ENCODE peak calls at places on chromosomes 1 and 21, in five cellular contexts. One of them, this sample, is unnamed.

GRCh38 chr1:24091971-24092482 is 19.9 kb downstream of the MYOM3 start:
- DNase-seq in RWPE1: no peak
- DNase-seq in H9: no peak
- DNase-seq in endothelial cell: no peak
- DNase-seq in pancreas: no peak
- DNase-seq in this sample: no peak

GRCh38 chr1:205301220-205301821 is 20.2 kb downstream of the NUAK2 start:
- DNase-seq in endothelial cell: peak
- DNase-seq in RWPE1: peak
- DNase-seq in H9: peak
- DNase-seq in pancreas: peak
- DNase-seq in this sample: peak

GRCh38 chr1:6819641-6820040 is 34.4 kb downstream of the CAMTA1 start:
- DNase-seq in pancreas: no peak
- DNase-seq in H9: no peak
- DNase-seq in endothelial cell: no peak
- DNase-seq in RWPE1: no peak
- DNase-seq in this sample: no peak

GRCh38 chr1:160117709-160118183 is 2.2 kb downstream of the ATP1A2 start:
- DNase-seq in H9: no peak
- DNase-seq in pancreas: no peak
- DNase-seq in RWPE1: no peak
- DNase-seq in endothelial cell: no peak
- DNase-seq in this sample: no peak

GRCh38 chr1:15508700-15509487 is 15.1 kb downstream of the CASP9 start:
- DNase-seq in H9: peak
- DNase-seq in endothelial cell: no peak
- DNase-seq in RWPE1: no peak
- DNase-seq in pancreas: no peak
- DNase-seq in this sample: no peak

GRCh38 chr1:66893712-66894111 is 30.9 kb downstream of the DNAI4 start:
- DNase-seq in RWPE1: no peak
- DNase-seq in endothelial cell: no peak
- DNase-seq in H9: no peak
- DNase-seq in pancreas: no peak
- DNase-seq in this sample: no peak

GRCh38 chr1:26119892-26120608 is 8.4 kb downstream of the PDIK1L start:
- DNase-seq in RWPE1: no peak
- DNase-seq in pancreas: no peak
- DNase-seq in endothelial cell: no peak
- DNase-seq in H9: no peak
- DNase-seq in this sample: no peak

GRCh38 chr1:71908871-71909390 is 373.4 kb downstream of the NEGR1 start:
- DNase-seq in endothelial cell: no peak
- DNase-seq in pancreas: no peak
- DNase-seq in RWPE1: no peak
- DNase-seq in H9: no peak
- DNase-seq in this sample: no peak

GRCh38 chr1:28648493-28649238 is at the start of gene RNU11:
- DNase-seq in RWPE1: peak
- DNase-seq in endothelial cell: peak
- DNase-seq in H9: peak
- DNase-seq in pancreas: peak
- DNase-seq in this sample: peak

GRCh38 chr1:246503341-246503740 is 3.7 kb downstream of the SMYD3 start:
- DNase-seq in endothelial cell: no peak
- DNase-seq in H9: no peak
- DNase-seq in RWPE1: peak
- DNase-seq in pancreas: no peak
- DNase-seq in this sample: no peak

GRCh38 chr1:217354900-217355299 is 276.0 kb downstream of the GPATCH2 start:
- DNase-seq in pancreas: no peak
- DNase-seq in RWPE1: no peak
- DNase-seq in H9: no peak
- DNase-seq in endothelial cell: no peak
- DNase-seq in this sample: no peak

GRCh38 chr21:44911384-44912157 is 9.1 kb downstream of the ITGB2 start:
- DNase-seq in RWPE1: no peak
- DNase-seq in pancreas: peak
- DNase-seq in endothelial cell: no peak
- DNase-seq in H9: no peak
- DNase-seq in this sample: no peak

GRCh38 chr1:86860020-86860419 is 53.9 kb downstream of the SELENOF start:
- DNase-seq in RWPE1: no peak
- DNase-seq in endothelial cell: no peak
- DNase-seq in H9: no peak
- DNase-seq in pancreas: no peak
- DNase-seq in this sample: no peak

GRCh38 chr1:86861424-86861823 is 52.5 kb downstream of the SELENOF start:
- DNase-seq in RWPE1: no peak
- DNase-seq in endothelial cell: no peak
- DNase-seq in pancreas: no peak
- DNase-seq in H9: no peak
- DNase-seq in this sample: no peak

GRCh38 chr1:86858524-86859261 is 55.2 kb downstream of the SELENOF start:
- DNase-seq in RWPE1: no peak
- DNase-seq in pancreas: no peak
- DNase-seq in endothelial cell: no peak
- DNase-seq in H9: no peak
- DNase-seq in this sample: no peak

GRCh38 chr1:86856196-86856595 is 57.7 kb downstream of the SELENOF start:
- DNase-seq in H9: no peak
- DNase-seq in RWPE1: no peak
- DNase-seq in endothelial cell: no peak
- DNase-seq in pancreas: no peak
- DNase-seq in this sample: no peak

DNA sequence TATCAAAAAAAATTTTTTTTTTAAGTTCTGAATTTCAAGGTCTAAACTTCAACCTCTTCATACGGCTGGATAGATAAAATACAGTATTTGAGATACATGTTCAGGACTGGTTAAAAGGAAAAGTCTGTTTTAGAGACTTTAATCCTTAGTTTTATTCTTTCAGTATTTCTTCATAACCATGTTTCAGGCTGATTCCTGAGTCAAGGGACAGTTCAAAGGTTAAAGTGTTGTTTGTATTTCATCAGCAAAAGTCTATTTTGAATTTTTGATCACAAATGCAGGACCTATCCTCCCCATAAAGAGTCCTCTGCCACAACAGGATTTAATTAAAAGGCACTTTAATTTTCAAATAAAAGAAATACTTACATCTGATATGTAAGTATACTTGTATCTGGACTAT is 53.5 kb downstream of the SELENOF start:
- DNase-seq in endothelial cell: no peak
- DNase-seq in H9: no peak
- DNase-seq in RWPE1: no peak
- DNase-seq in pancreas: no peak
- DNase-seq in this sample: no peak
- TF ChIP-seq CTCF in endothelial cell: no peak
- TF ChIP-seq CTCF in H9: no peak
- TF ChIP-seq CTCF in RWPE1: no peak
- TF ChIP-seq CTCF in pancreas: no peak
- TF ChIP-seq CTCF in this sample: no peak

GRCh38 chr1:27367160-27367650 is 444 bp upstream of the MAP3K6 start:
- DNase-seq in pancreas: no peak
- DNase-seq in H9: no peak
- DNase-seq in RWPE1: no peak
- DNase-seq in endothelial cell: no peak
- DNase-seq in this sample: no peak

GRCh38 chr1:27364696-27365371 is 1.9 kb downstream of the MAP3K6 start:
- DNase-seq in pancreas: no peak
- DNase-seq in RWPE1: no peak
- DNase-seq in H9: no peak
- DNase-seq in endothelial cell: no peak
- DNase-seq in this sample: peak

GRCh38 chr1:27366113-27366410 is 699 bp downstream of the MAP3K6 start:
- DNase-seq in pancreas: peak
- DNase-seq in H9: peak
- DNase-seq in RWPE1: peak
- DNase-seq in endothelial cell: peak
- DNase-seq in this sample: peak

GRCh38 chr1:27365372-27366112 is 1.2 kb downstream of the MAP3K6 start:
- DNase-seq in RWPE1: peak
- DNase-seq in endothelial cell: peak
- DNase-seq in pancreas: peak
- DNase-seq in H9: peak
- DNase-seq in this sample: peak

DNA sequence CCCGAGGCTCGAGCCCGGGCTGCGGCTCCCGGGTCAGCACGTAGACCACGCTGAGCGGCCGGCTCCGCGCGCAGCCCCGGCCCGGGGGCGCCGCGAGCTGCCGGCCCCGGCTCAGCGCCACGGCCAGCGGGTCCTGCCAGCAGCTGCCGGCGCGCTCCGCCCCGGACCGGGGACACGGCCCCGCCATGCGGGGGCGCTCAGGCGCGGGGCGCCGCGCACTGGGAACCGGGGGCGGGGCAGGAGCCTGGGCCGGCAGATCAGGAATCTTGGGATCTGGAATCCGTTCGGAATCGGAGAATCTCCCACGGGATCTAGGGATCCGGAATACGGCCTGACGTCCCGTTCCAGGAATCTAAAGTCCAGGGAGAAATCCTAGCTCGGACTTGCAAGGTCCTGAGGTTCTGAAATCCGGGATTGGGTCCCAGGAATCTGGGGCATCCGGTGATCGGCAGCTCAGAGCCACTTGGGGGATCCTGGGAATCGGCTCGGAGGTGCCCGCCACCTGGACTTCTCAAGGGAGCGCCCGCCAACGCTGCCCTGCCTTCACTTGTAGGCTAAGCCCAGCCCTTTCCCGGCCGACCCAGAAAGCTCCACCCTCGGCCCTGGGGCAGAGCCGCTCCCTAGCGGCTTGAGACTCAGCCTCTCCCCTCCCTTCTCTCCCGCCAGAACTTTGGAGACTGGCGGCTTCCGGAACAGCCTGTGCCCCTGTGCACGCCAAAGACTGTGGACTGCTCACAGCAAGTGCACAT is at the start of gene MAP3K6:
- DNase-seq in H9: peak
- DNase-seq in pancreas: peak
- DNase-seq in RWPE1: peak
- DNase-seq in endothelial cell: peak
- DNase-seq in this sample: peak
- TF ChIP-seq CTCF in H9: peak
- TF ChIP-seq CTCF in pancreas: no peak
- TF ChIP-seq CTCF in RWPE1: peak
- TF ChIP-seq CTCF in endothelial cell: no peak
- TF ChIP-seq CTCF in this sample: no peak

GRCh38 chr1:184971522-184972265 is 2.6 kb downstream of the NIBAN1 start:
- DNase-seq in RWPE1: no peak
- DNase-seq in H9: no peak
- DNase-seq in endothelial cell: no peak
- DNase-seq in pancreas: no peak
- DNase-seq in this sample: no peak
- TF ChIP-seq CTCF in RWPE1: no peak
- TF ChIP-seq CTCF in H9: no peak
- TF ChIP-seq CTCF in endothelial cell: no peak
- TF ChIP-seq CTCF in pancreas: no peak
- TF ChIP-seq CTCF in this sample: no peak

DNA sequence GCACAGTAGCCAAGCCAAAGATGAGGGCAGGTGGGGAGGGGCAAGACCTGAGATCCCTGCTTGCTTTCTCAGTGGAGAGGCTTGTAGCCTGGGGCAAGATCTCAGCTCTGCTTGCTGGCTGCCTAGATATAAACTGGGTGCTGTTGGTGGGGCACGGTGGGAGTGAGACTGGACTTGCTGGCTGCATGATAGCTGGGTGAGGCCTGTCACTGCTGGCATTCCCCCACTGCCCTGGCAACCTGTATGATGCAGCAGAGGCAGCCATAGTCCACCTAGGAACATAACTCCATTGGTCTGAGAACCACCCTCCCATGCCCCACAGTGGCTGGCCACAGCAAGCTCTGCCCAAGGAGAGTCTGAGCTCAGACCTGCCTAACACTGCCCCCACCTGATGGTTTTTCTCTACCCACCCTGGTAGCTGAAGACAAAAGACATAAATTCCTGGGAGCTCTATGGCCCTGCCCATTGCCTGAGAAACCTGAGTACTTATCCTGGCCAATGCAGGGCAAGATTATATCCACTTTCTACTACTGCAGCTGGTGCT is 261.9 kb upstream of the DEPDC1 start:
- DNase-seq in H9: peak
- DNase-seq in endothelial cell: no peak
- DNase-seq in pancreas: no peak
- DNase-seq in RWPE1: no peak
- DNase-seq in this sample: no peak
- TF ChIP-seq CTCF in H9: peak
- TF ChIP-seq CTCF in endothelial cell: no peak
- TF ChIP-seq CTCF in pancreas: no peak
- TF ChIP-seq CTCF in RWPE1: no peak
- TF ChIP-seq CTCF in this sample: no peak

GRCh38 chr1:215603319-215603718 is 36.2 kb downstream of the KCTD3 start:
- DNase-seq in RWPE1: no peak
- DNase-seq in H9: no peak
- DNase-seq in endothelial cell: no peak
- DNase-seq in pancreas: no peak
- DNase-seq in this sample: no peak
- TF ChIP-seq CTCF in RWPE1: no peak
- TF ChIP-seq CTCF in H9: no peak
- TF ChIP-seq CTCF in endothelial cell: no peak
- TF ChIP-seq CTCF in pancreas: no peak
- TF ChIP-seq CTCF in this sample: no peak

GRCh38 chr21:27157097-27157496 is 190.2 kb upstream of the ADAMTS5 start:
- DNase-seq in H9: no peak
- DNase-seq in RWPE1: no peak
- DNase-seq in pancreas: no peak
- DNase-seq in endothelial cell: no peak
- DNase-seq in this sample: no peak

GRCh38 chr21:27156666-27157065 is 189.8 kb upstream of the ADAMTS5 start:
- DNase-seq in endothelial cell: no peak
- DNase-seq in RWPE1: no peak
- DNase-seq in pancreas: no peak
- DNase-seq in H9: no peak
- DNase-seq in this sample: no peak

GRCh38 chr21:27154451-27155129 is 187.7 kb upstream of the ADAMTS5 start:
- DNase-seq in RWPE1: no peak
- DNase-seq in pancreas: no peak
- DNase-seq in H9: no peak
- DNase-seq in endothelial cell: no peak
- DNase-seq in this sample: no peak

GRCh38 chr21:27152996-27153395 is 186.1 kb upstream of the ADAMTS5 start:
- DNase-seq in endothelial cell: no peak
- DNase-seq in RWPE1: no peak
- DNase-seq in H9: no peak
- DNase-seq in pancreas: no peak
- DNase-seq in this sample: no peak

DNA sequence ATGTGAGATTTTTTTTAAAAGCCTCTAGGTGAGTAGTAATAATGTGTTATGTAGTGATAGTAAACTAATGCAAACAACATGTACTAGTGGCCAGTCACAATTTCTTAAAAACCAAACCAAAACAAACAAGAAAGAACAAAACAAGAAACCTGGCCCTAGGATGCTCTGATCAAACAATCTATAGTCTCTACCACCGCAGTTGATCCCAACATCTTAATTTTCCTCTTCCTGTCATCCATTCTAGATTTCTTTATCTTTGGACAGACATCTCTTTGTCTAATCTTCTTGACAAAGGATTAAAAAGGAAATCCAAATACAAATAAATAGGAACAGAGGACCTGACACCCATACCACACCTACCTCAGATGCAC is 188.2 kb upstream of the ADAMTS5 start:
- DNase-seq in pancreas: no peak
- DNase-seq in H9: no peak
- DNase-seq in endothelial cell: no peak
- DNase-seq in RWPE1: no peak
- DNase-seq in this sample: no peak
- TF ChIP-seq CTCF in pancreas: no peak
- TF ChIP-seq CTCF in H9: no peak
- TF ChIP-seq CTCF in endothelial cell: no peak
- TF ChIP-seq CTCF in RWPE1: no peak
- TF ChIP-seq CTCF in this sample: no peak